ENCODE peak calls at places on chromosomes 2 and 18, in ten cellular contexts. S is D721Med, T is nephron progenitor cell, O is osteocyte, F is progenitor cell of endocrine pancreas, K is glutamatergic neuron, M is heart right ventricle, E is RWPE1, G is ovary, J is MM.1S. N is an unnamed sample.

GRCh38 chr2:72572501-72572900 is 253.3 kb downstream of the EXOC6B start:
- DNase-seq in K (no peak), O (no peak), G (no peak), M (no peak), S (no peak), F (no peak), E (no peak), J (no peak), T (no peak), N (no peak)

GRCh38 chr2:25814681-25815080 is 63.6 kb downstream of the ASXL2 start:
- DNase-seq in F (no peak), G (no peak), O (no peak), J (no peak), K (no peak), E (peak; percentile 9), S (no peak), M (no peak), T (no peak), N (no peak)

GRCh38 chr18:12862467-12862866 is 21.6 kb downstream of the PTPN2 start:
- DNase-seq in J (peak; percentile 54), S (no peak), K (no peak), E (peak; percentile 28), F (no peak), M (no peak), T (no peak), G (no peak), O (no peak), N (peak; percentile 74)

GRCh38 chr2:15881120-15881433 is 59.3 kb upstream of the MYCN start:
- DNase-seq in F (no peak), S (no peak), T (no peak), M (no peak), K (no peak), J (no peak), O (no peak), G (no peak), E (no peak), N (no peak)

GRCh38 chr18:37282386-37283037 is 283.1 kb downstream of the CELF4 start:
- DNase-seq in E (no peak), S (no peak), M (no peak), K (no peak), F (no peak), J (no peak), O (no peak), G (no peak), T (peak; percentile 21), N (peak; percentile 26)

GRCh38 chr2:233399306-233400225 is 45.3 kb downstream of the DGKD start:
- DNase-seq in T (no peak), E (no peak), F (no peak), K (no peak), O (no peak), G (no peak), J (no peak), M (no peak), S (no peak), N (no peak)

GRCh38 chr2:224248944-224249371 is 152.9 kb downstream of the FAM124B start:
- DNase-seq in T (no peak), S (no peak), G (no peak), J (no peak), E (no peak), M (no peak), O (no peak), F (no peak), K (no peak), N (no peak)

GRCh38 chr2:176002684-176003225 is 688 bp upstream of the LNPK start:
- DNase-seq in K (peak; percentile 24), O (no peak), J (no peak), G (no peak), E (peak; percentile 13), T (no peak), M (peak; percentile 29), S (no peak), F (no peak), N (peak; percentile 11)

GRCh38 chr2:85418132-85419008 is at the start of gene SH2D6:
- DNase-seq in M (peak; percentile 86), E (peak; percentile 87), G (peak; percentile 90), O (peak; percentile 94), K (peak; percentile 91), T (peak; percentile 85), S (peak; percentile 87), J (peak; percentile 83), F (peak; percentile 79), N (peak; percentile 87)

GRCh38 chr2:219736196-219736595 is 108.8 kb downstream of the SLC4A3 start:
- DNase-seq in F (peak; percentile 14), S (peak; percentile 33), T (peak; percentile 37), E (peak; percentile 64), O (peak; percentile 30), M (peak; percentile 30), K (no peak), G (no peak), J (peak; percentile 35), N (peak; percentile 54)
- TF ChIP-seq CTCF in F (peak; percentile 71), S (peak; percentile 62), T (peak; percentile 58), E (peak; percentile 60), O (peak; percentile 72), M (peak; percentile 54), K (peak; percentile 66), G (peak; percentile 55), J (peak; percentile 55), N (peak; percentile 67)

GRCh38 chr2:9237831-9238230 is 31.2 kb downstream of the ASAP2 start:
- DNase-seq in M (no peak), K (no peak), S (no peak), O (no peak), F (no peak), J (no peak), G (no peak), T (no peak), E (no peak), N (no peak)
- TF ChIP-seq CTCF in M (no peak), K (no peak), S (no peak), O (no peak), F (no peak), J (no peak), G (no peak), T (no peak), E (no peak), N (no peak)

DNA sequence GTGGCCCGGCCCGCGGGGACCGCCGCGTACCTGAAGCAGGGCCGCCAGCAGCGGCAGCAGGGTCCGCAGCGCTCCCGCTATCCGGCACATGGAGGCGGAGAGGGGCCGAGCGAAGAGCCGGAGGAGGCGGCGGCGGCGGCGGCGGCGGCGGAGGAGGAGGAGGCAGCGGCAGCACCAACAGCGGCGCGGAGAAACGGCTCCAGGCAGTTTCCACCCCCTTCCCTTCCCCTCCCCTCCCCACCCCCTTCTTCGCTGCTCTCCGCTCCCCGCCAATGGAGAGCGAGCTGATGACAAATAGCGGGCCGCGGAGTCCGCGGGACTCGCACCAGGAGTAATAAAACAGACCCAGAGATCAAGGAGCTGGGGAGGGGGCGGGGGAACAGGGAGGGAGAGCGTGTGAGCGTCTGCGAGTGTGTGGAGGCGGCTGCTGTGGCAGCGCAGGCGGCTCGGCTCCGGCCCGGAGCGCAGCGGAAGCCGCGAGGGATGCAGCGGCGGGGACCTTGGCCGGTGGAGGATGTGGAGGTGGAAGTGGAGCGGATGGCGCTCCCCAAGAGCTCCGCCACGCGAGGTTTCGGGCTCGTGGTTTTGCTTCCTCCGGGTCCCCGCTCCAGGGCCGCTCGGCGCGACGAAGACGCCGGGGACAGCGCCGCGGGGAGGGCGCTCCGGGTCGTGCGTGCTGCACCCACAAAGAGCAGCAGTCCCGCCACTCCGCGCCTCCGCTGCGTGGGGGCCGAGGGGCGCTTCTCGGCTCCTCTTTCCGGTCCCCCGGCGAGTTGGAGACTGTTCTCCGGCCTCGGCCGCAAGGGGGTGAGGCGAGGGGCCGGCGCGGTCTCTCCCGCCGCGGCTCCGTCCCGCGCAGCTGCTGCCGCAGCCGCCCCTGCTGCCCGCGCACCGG is at the start of gene CDH2:
- DNase-seq in O (peak; percentile 90), S (peak; percentile 34), K (peak; percentile 87), T (peak; percentile 80), F (peak; percentile 60), J (peak; percentile 72), M (peak; percentile 65), E (peak; percentile 56), G (peak; percentile 67), N (no peak)
- TF ChIP-seq CTCF in O (peak; percentile 40), S (no peak), K (peak; percentile 50), T (peak; percentile 11), F (peak; percentile 53), J (peak; percentile 20), M (no peak), E (no peak), G (no peak), N (no peak)

GRCh38 chr2:111663471-111663951 is 220.5 kb downstream of the ANAPC1 start:
- DNase-seq in E (no peak), F (no peak), S (no peak), K (no peak), O (peak; percentile 75), J (no peak), G (no peak), M (no peak), T (no peak), N (no peak)
- TF ChIP-seq CTCF in E (no peak), F (no peak), S (no peak), K (no peak), O (peak; percentile 57), J (no peak), G (no peak), M (no peak), T (no peak), N (no peak)

GRCh38 chr2:99949963-99950362 is 192.4 kb downstream of the AFF3 start:
- DNase-seq in E (no peak), J (no peak), G (no peak), S (no peak), O (no peak), M (no peak), F (no peak), K (no peak), T (no peak), N (no peak)

GRCh38 chr2:99944019-99944418 is 198.4 kb downstream of the AFF3 start:
- DNase-seq in T (no peak), F (no peak), S (no peak), J (no peak), O (no peak), G (no peak), M (no peak), E (no peak), K (no peak), N (no peak)

GRCh38 chr2:99942948-99943347 is 199.4 kb downstream of the AFF3 start:
- DNase-seq in M (no peak), S (no peak), E (no peak), T (no peak), K (no peak), F (no peak), G (no peak), O (no peak), J (no peak), N (no peak)

GRCh38 chr2:99949530-99949929 is 192.9 kb downstream of the AFF3 start:
- DNase-seq in M (no peak), E (no peak), O (no peak), S (no peak), T (no peak), J (no peak), K (no peak), F (no peak), G (no peak), N (no peak)

GRCh38 chr2:99948010-99948409 is 194.4 kb downstream of the AFF3 start:
- DNase-seq in M (no peak), E (no peak), S (no peak), K (no peak), O (no peak), J (no peak), F (no peak), T (no peak), G (no peak), N (no peak)
- TF ChIP-seq CTCF in M (no peak), E (no peak), S (no peak), K (no peak), O (no peak), J (no peak), F (no peak), T (no peak), G (no peak), N (no peak)

GRCh38 chr2:64019083-64019974 is at the start of gene VPS54:
- DNase-seq in M (peak; percentile 48), J (peak; percentile 55), G (peak; percentile 83), O (peak; percentile 89), F (peak; percentile 54), K (peak; percentile 73), E (peak; percentile 55), S (no peak), T (peak; percentile 77), N (peak; percentile 66)
- TF ChIP-seq CTCF in M (no peak), J (no peak), G (peak; percentile 19), O (no peak), F (no peak), K (no peak), E (no peak), S (no peak), T (no peak), N (no peak)

N was measured in Calu3.